ENCODE peak calls at places on chromosomes 11 and 22, in eight cellular contexts. One of them, this sample, is unnamed. For H3K9me3, the result is how much of the 10 kb centered on the place peaks cover.

GRCh38 chr11:108592591-108593213 is 866 bp downstream of the EXPH5 start:
- DNase-seq in CD4-positive, alpha-beta T cell: peak
- DNase-seq in stomach: peak
- DNase-seq in cardiac muscle cell: no peak
- DNase-seq in ovary: peak
- DNase-seq in WERI-Rb-1: peak
- DNase-seq in Peyer's patch: peak
- DNase-seq in T-helper 17 cell: no peak
- DNase-seq in this sample: no peak

GRCh38 chr22:20424553-20424936 is 13.1 kb downstream of the SCARF2 start:
- DNase-seq in stomach: no peak
- DNase-seq in cardiac muscle cell: no peak
- DNase-seq in T-helper 17 cell: no peak
- DNase-seq in CD4-positive, alpha-beta T cell: no peak
- DNase-seq in ovary: no peak
- DNase-seq in Peyer's patch: no peak
- DNase-seq in WERI-Rb-1: no peak
- DNase-seq in this sample: no peak

GRCh38 chr22:34324763-34325162 is 404.5 kb upstream of the LARGE1 start:
- DNase-seq in ovary: no peak
- DNase-seq in CD4-positive, alpha-beta T cell: no peak
- DNase-seq in cardiac muscle cell: no peak
- DNase-seq in T-helper 17 cell: no peak
- DNase-seq in Peyer's patch: no peak
- DNase-seq in WERI-Rb-1: no peak
- DNase-seq in stomach: no peak
- DNase-seq in this sample: no peak

GRCh38 chr22:35111244-35111643 is 45.3 kb downstream of the ISX start:
- DNase-seq in WERI-Rb-1: no peak
- DNase-seq in CD4-positive, alpha-beta T cell: no peak
- DNase-seq in T-helper 17 cell: no peak
- DNase-seq in cardiac muscle cell: no peak
- DNase-seq in ovary: no peak
- DNase-seq in Peyer's patch: no peak
- DNase-seq in stomach: no peak
- DNase-seq in this sample: no peak

GRCh38 chr22:28884754-28885375 is 1.5 kb downstream of the ZNRF3 start:
- DNase-seq in CD4-positive, alpha-beta T cell: no peak
- DNase-seq in T-helper 17 cell: no peak
- DNase-seq in cardiac muscle cell: no peak
- DNase-seq in Peyer's patch: no peak
- DNase-seq in ovary: no peak
- DNase-seq in WERI-Rb-1: no peak
- DNase-seq in stomach: no peak
- DNase-seq in this sample: no peak

GRCh38 chr11:88480217-88480616 is 142.7 kb upstream of the CTSC start:
- DNase-seq in CD4-positive, alpha-beta T cell: no peak
- DNase-seq in cardiac muscle cell: peak
- DNase-seq in stomach: no peak
- DNase-seq in T-helper 17 cell: no peak
- DNase-seq in ovary: no peak
- DNase-seq in Peyer's patch: no peak
- DNase-seq in WERI-Rb-1: no peak
- DNase-seq in this sample: no peak

GRCh38 chr11:71304045-71304444 is 51.7 kb upstream of the SHANK2 start:
- DNase-seq in ovary: peak
- DNase-seq in CD4-positive, alpha-beta T cell: no peak
- DNase-seq in stomach: no peak
- DNase-seq in Peyer's patch: no peak
- DNase-seq in cardiac muscle cell: no peak
- DNase-seq in WERI-Rb-1: no peak
- DNase-seq in T-helper 17 cell: no peak
- DNase-seq in this sample: no peak

GRCh38 chr11:83656931-83657330 is 370.8 kb upstream of the CCDC90B start:
- DNase-seq in stomach: no peak
- DNase-seq in ovary: no peak
- DNase-seq in cardiac muscle cell: no peak
- DNase-seq in T-helper 17 cell: no peak
- DNase-seq in WERI-Rb-1: no peak
- DNase-seq in CD4-positive, alpha-beta T cell: no peak
- DNase-seq in Peyer's patch: no peak
- DNase-seq in this sample: no peak

GRCh38 chr22:37496651-37497599 is 10.7 kb upstream of the MFNG start:
- DNase-seq in CD4-positive, alpha-beta T cell: no peak
- DNase-seq in WERI-Rb-1: peak
- DNase-seq in T-helper 17 cell: no peak
- DNase-seq in Peyer's patch: no peak
- DNase-seq in ovary: no peak
- DNase-seq in stomach: no peak
- DNase-seq in cardiac muscle cell: peak
- DNase-seq in this sample: no peak

GRCh38 chr22:30822216-30823014 is 127.7 kb downstream of the OSBP2 start:
- DNase-seq in ovary: no peak
- DNase-seq in stomach: no peak
- DNase-seq in T-helper 17 cell: no peak
- DNase-seq in WERI-Rb-1: no peak
- DNase-seq in Peyer's patch: no peak
- DNase-seq in CD4-positive, alpha-beta T cell: no peak
- DNase-seq in cardiac muscle cell: no peak
- DNase-seq in this sample: no peak

GRCh38 chr22:40215266-40215665 is 37.5 kb downstream of the TNRC6B start:
- DNase-seq in ovary: no peak
- DNase-seq in T-helper 17 cell: no peak
- DNase-seq in stomach: peak
- DNase-seq in cardiac muscle cell: no peak
- DNase-seq in CD4-positive, alpha-beta T cell: no peak
- DNase-seq in Peyer's patch: no peak
- DNase-seq in WERI-Rb-1: no peak
- DNase-seq in this sample: no peak

GRCh38 chr22:37999640-38000272 is 15.4 kb upstream of the SOX10 start:
- DNase-seq in T-helper 17 cell: no peak
- DNase-seq in Peyer's patch: no peak
- DNase-seq in stomach: no peak
- DNase-seq in cardiac muscle cell: peak
- DNase-seq in WERI-Rb-1: no peak
- DNase-seq in ovary: no peak
- DNase-seq in CD4-positive, alpha-beta T cell: no peak
- DNase-seq in this sample: no peak

GRCh38 chr11:94245121-94245520 is 59.3 kb upstream of the IZUMO1R start:
- DNase-seq in stomach: no peak
- DNase-seq in ovary: no peak
- DNase-seq in T-helper 17 cell: no peak
- DNase-seq in cardiac muscle cell: no peak
- DNase-seq in CD4-positive, alpha-beta T cell: no peak
- DNase-seq in WERI-Rb-1: no peak
- DNase-seq in Peyer's patch: no peak
- DNase-seq in this sample: no peak

GRCh38 chr11:111939836-111940604 is 2.9 kb downstream of the DIXDC1 start:
- DNase-seq in T-helper 17 cell: no peak
- DNase-seq in cardiac muscle cell: peak
- DNase-seq in stomach: no peak
- DNase-seq in ovary: no peak
- DNase-seq in WERI-Rb-1: no peak
- DNase-seq in CD4-positive, alpha-beta T cell: no peak
- DNase-seq in Peyer's patch: no peak
- DNase-seq in this sample: no peak

GRCh38 chr11:134468081-134468668 is 56.1 kb upstream of the B3GAT1 start:
- DNase-seq in Peyer's patch: peak
- DNase-seq in WERI-Rb-1: no peak
- DNase-seq in T-helper 17 cell: no peak
- DNase-seq in stomach: no peak
- DNase-seq in cardiac muscle cell: no peak
- DNase-seq in CD4-positive, alpha-beta T cell: no peak
- DNase-seq in ovary: no peak
- DNase-seq in this sample: no peak

GRCh38 chr22:25478573-25478972 is 85.9 kb upstream of the GRK3 start:
- DNase-seq in stomach: no peak
- DNase-seq in Peyer's patch: no peak
- DNase-seq in WERI-Rb-1: no peak
- DNase-seq in T-helper 17 cell: no peak
- DNase-seq in CD4-positive, alpha-beta T cell: no peak
- DNase-seq in ovary: no peak
- DNase-seq in cardiac muscle cell: no peak
- DNase-seq in this sample: no peak

GRCh38 chr11:19316434-19316833 is 75.7 kb upstream of the E2F8 start:
- DNase-seq in T-helper 17 cell: no peak
- DNase-seq in WERI-Rb-1: no peak
- DNase-seq in cardiac muscle cell: peak
- DNase-seq in CD4-positive, alpha-beta T cell: no peak
- DNase-seq in ovary: no peak
- DNase-seq in Peyer's patch: no peak
- DNase-seq in stomach: no peak
- DNase-seq in this sample: no peak

GRCh38 chr22:49134076-49134475 is 693.6 kb downstream of the BRD1 start:
- DNase-seq in WERI-Rb-1: no peak
- DNase-seq in CD4-positive, alpha-beta T cell: no peak
- DNase-seq in stomach: no peak
- DNase-seq in cardiac muscle cell: no peak
- DNase-seq in Peyer's patch: no peak
- DNase-seq in ovary: no peak
- DNase-seq in T-helper 17 cell: no peak
- DNase-seq in this sample: no peak

GRCh38 chr11:34566736-34567135 is 53.1 kb upstream of the ELF5 start:
- DNase-seq in cardiac muscle cell: no peak
- DNase-seq in stomach: no peak
- DNase-seq in WERI-Rb-1: no peak
- DNase-seq in T-helper 17 cell: no peak
- DNase-seq in ovary: no peak
- DNase-seq in CD4-positive, alpha-beta T cell: no peak
- DNase-seq in Peyer's patch: no peak
- DNase-seq in this sample: no peak

GRCh38 chr11:107688322-107688918 is 23.4 kb downstream of the SLN start:
- DNase-seq in WERI-Rb-1: no peak
- DNase-seq in Peyer's patch: no peak
- DNase-seq in CD4-positive, alpha-beta T cell: no peak
- DNase-seq in stomach: no peak
- DNase-seq in cardiac muscle cell: peak
- DNase-seq in T-helper 17 cell: no peak
- DNase-seq in ovary: no peak
- DNase-seq in this sample: no peak

GRCh38 chr11:2736577-2737225 is 36.9 kb upstream of the KCNQ1OT1 start:
- DNase-seq in WERI-Rb-1: no peak
- DNase-seq in cardiac muscle cell: no peak
- DNase-seq in CD4-positive, alpha-beta T cell: no peak
- DNase-seq in ovary: no peak
- DNase-seq in stomach: no peak
- DNase-seq in T-helper 17 cell: no peak
- DNase-seq in Peyer's patch: peak
- DNase-seq in this sample: no peak
- H3K9me3 ChIP-seq in WERI-Rb-1: under half
- H3K9me3 ChIP-seq in cardiac muscle cell: under half
- H3K9me3 ChIP-seq in CD4-positive, alpha-beta T cell: under half
- H3K9me3 ChIP-seq in ovary: under half
- H3K9me3 ChIP-seq in stomach: under half
- H3K9me3 ChIP-seq in T-helper 17 cell: under half
- H3K9me3 ChIP-seq in Peyer's patch: under half
- H3K9me3 ChIP-seq in this sample: under half

DNA sequence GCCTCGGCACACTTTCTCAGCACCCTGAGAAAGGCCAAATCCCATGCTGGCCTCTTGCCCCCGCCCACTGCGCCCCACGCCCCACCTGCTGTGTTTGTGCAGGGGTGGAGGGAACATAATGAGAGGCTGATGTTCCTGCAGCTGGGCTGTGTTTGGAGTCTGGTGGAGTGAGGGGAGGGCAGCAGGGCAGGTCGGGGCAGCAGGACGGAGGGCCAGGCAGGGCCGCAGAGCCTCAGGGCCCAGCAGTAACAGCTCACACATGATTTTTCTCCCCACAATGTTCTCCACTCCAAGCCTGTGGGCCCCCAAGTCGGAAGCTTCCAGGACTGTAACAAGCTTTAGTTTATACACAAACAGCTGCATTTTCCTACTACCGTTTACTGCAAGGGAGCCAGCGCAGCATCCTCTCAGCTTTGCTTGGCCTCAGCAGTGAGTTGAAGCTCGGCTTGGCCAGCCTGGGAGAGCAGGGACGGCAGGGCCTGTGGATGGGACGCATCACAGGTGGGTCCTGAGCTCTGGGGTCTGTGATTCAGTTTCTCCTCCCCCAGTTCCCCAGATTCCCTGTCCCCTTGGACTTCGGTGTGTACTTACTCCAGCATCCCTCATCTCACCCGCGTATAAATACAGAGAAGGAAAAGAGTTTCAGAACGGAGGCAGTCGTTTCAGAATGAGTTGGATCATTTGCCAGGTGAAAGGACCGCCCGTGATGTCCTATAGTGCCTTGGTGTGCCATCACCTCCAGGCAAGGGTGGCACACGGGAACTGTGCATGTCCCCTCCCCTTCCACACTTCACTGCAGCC is 50.9 kb downstream of the RPUSD4 start:
- DNase-seq in WERI-Rb-1: peak
- DNase-seq in ovary: no peak
- DNase-seq in stomach: no peak
- DNase-seq in cardiac muscle cell: no peak
- DNase-seq in T-helper 17 cell: no peak
- DNase-seq in Peyer's patch: no peak
- DNase-seq in CD4-positive, alpha-beta T cell: no peak
- DNase-seq in this sample: no peak
- H3K9me3 ChIP-seq in WERI-Rb-1: under half
- H3K9me3 ChIP-seq in ovary: under half
- H3K9me3 ChIP-seq in stomach: under half
- H3K9me3 ChIP-seq in cardiac muscle cell: under half
- H3K9me3 ChIP-seq in T-helper 17 cell: under half
- H3K9me3 ChIP-seq in Peyer's patch: under half
- H3K9me3 ChIP-seq in CD4-positive, alpha-beta T cell: under half
- H3K9me3 ChIP-seq in this sample: under half

DNA sequence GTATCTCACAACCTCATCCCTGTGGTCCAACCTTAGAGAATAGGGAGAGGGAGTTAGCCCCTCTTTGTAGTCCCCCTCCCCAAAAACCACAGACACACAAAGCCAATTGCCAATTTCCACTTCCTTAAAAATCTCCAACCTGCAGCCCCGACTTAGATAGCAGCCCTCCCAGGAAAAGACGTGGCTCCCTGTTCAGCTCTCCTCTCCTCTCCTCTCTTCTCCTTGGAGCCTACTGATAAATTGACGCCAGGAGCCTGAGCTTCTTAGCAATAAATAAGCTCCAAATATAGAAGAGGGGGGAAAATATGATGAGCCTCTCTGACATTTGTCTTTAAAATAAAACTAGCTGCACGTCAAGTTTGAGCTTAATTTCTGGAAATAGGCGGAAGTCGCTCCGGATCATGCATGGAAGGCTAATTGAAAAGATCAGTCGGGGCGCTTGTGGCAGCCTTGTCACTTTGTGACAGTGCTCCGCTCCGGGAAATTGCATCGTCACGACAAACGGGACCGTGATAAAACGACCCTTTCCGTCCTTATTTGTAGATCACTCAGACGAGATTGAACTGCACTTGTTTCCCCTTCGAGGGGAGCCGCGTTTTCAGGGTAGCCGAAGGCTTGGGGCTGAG is 7.2 kb downstream of the PAX6 start:
- DNase-seq in WERI-Rb-1: no peak
- DNase-seq in cardiac muscle cell: no peak
- DNase-seq in stomach: no peak
- DNase-seq in ovary: no peak
- DNase-seq in Peyer's patch: no peak
- DNase-seq in T-helper 17 cell: no peak
- DNase-seq in CD4-positive, alpha-beta T cell: no peak
- DNase-seq in this sample: no peak
- H3K9me3 ChIP-seq in WERI-Rb-1: under half
- H3K9me3 ChIP-seq in cardiac muscle cell: under half
- H3K9me3 ChIP-seq in stomach: under half
- H3K9me3 ChIP-seq in ovary: under half
- H3K9me3 ChIP-seq in Peyer's patch: under half
- H3K9me3 ChIP-seq in T-helper 17 cell: under half
- H3K9me3 ChIP-seq in CD4-positive, alpha-beta T cell: under half
- H3K9me3 ChIP-seq in this sample: under half

GRCh38 chr11:37552284-37552683 is 954.2 kb upstream of the RAG2 start:
- DNase-seq in WERI-Rb-1: no peak
- DNase-seq in cardiac muscle cell: no peak
- DNase-seq in CD4-positive, alpha-beta T cell: no peak
- DNase-seq in T-helper 17 cell: no peak
- DNase-seq in Peyer's patch: no peak
- DNase-seq in stomach: no peak
- DNase-seq in ovary: no peak
- DNase-seq in this sample: no peak
- H3K9me3 ChIP-seq in WERI-Rb-1: under half
- H3K9me3 ChIP-seq in cardiac muscle cell: under half
- H3K9me3 ChIP-seq in CD4-positive, alpha-beta T cell: under half
- H3K9me3 ChIP-seq in T-helper 17 cell: under half
- H3K9me3 ChIP-seq in Peyer's patch: under half
- H3K9me3 ChIP-seq in stomach: under half
- H3K9me3 ChIP-seq in ovary: under half
- H3K9me3 ChIP-seq in this sample: under half

This sample was measured in suprapubic skin.